ENCODE peak calls at places on chromosomes 12 and 14, in four cellular contexts. One of them, this sample, is unnamed.

GRCh38 chr14:77582511-77582910 is 33.9 kb downstream of the SPTLC2 start:
- DNase-seq in epithelial cell of esophagus: no peak
- DNase-seq in NCI-H2081: no peak
- DNase-seq in stimulated activated CD4-positive, alpha-beta T cell treated with anti-CD3 and anti-CD28 coated beads, Interleukin-12 subunit alpha, Interleukin-12 subunit beta, amount 100 ng/mL, for 4 hours: no peak
- DNase-seq in this sample: no peak

GRCh38 chr14:50932159-50932558 is 12.1 kb downstream of the PYGL start:
- DNase-seq in NCI-H2081: no peak
- DNase-seq in epithelial cell of esophagus: no peak
- DNase-seq in stimulated activated CD4-positive, alpha-beta T cell treated with anti-CD3 and anti-CD28 coated beads, Interleukin-12 subunit alpha, Interleukin-12 subunit beta, amount 100 ng/mL, for 4 hours: no peak
- DNase-seq in this sample: no peak

GRCh38 chr12:2589381-2589780 is 205.4 kb upstream of the FKBP4 start:
- DNase-seq in NCI-H2081: no peak
- DNase-seq in epithelial cell of esophagus: no peak
- DNase-seq in stimulated activated CD4-positive, alpha-beta T cell treated with anti-CD3 and anti-CD28 coated beads, Interleukin-12 subunit alpha, Interleukin-12 subunit beta, amount 100 ng/mL, for 4 hours: no peak
- DNase-seq in this sample: no peak

GRCh38 chr14:47541652-47542051 is 133.8 kb downstream of the MDGA2 start:
- DNase-seq in epithelial cell of esophagus: no peak
- DNase-seq in stimulated activated CD4-positive, alpha-beta T cell treated with anti-CD3 and anti-CD28 coated beads, Interleukin-12 subunit alpha, Interleukin-12 subunit beta, amount 100 ng/mL, for 4 hours: no peak
- DNase-seq in NCI-H2081: no peak
- DNase-seq in this sample: no peak

GRCh38 chr12:114018669-114019068 is 52.5 kb upstream of the RBM19 start:
- DNase-seq in epithelial cell of esophagus: peak
- DNase-seq in NCI-H2081: no peak
- DNase-seq in stimulated activated CD4-positive, alpha-beta T cell treated with anti-CD3 and anti-CD28 coated beads, Interleukin-12 subunit alpha, Interleukin-12 subunit beta, amount 100 ng/mL, for 4 hours: no peak
- DNase-seq in this sample: no peak

GRCh38 chr12:76274699-76275098 is 73.5 kb downstream of the BBS10 start:
- DNase-seq in NCI-H2081: no peak
- DNase-seq in stimulated activated CD4-positive, alpha-beta T cell treated with anti-CD3 and anti-CD28 coated beads, Interleukin-12 subunit alpha, Interleukin-12 subunit beta, amount 100 ng/mL, for 4 hours: no peak
- DNase-seq in epithelial cell of esophagus: peak
- DNase-seq in this sample: no peak

GRCh38 chr14:42222924-42223471 is 616.3 kb downstream of the LRFN5 start:
- DNase-seq in stimulated activated CD4-positive, alpha-beta T cell treated with anti-CD3 and anti-CD28 coated beads, Interleukin-12 subunit alpha, Interleukin-12 subunit beta, amount 100 ng/mL, for 4 hours: no peak
- DNase-seq in epithelial cell of esophagus: peak
- DNase-seq in NCI-H2081: peak
- DNase-seq in this sample: no peak

GRCh38 chr12:25352078-25352918 is 101.6 kb upstream of the KRAS start:
- DNase-seq in stimulated activated CD4-positive, alpha-beta T cell treated with anti-CD3 and anti-CD28 coated beads, Interleukin-12 subunit alpha, Interleukin-12 subunit beta, amount 100 ng/mL, for 4 hours: no peak
- DNase-seq in NCI-H2081: no peak
- DNase-seq in epithelial cell of esophagus: no peak
- DNase-seq in this sample: no peak

GRCh38 chr12:124679533-124680371 is 112.3 kb upstream of the NCOR2 start:
- DNase-seq in stimulated activated CD4-positive, alpha-beta T cell treated with anti-CD3 and anti-CD28 coated beads, Interleukin-12 subunit alpha, Interleukin-12 subunit beta, amount 100 ng/mL, for 4 hours: no peak
- DNase-seq in NCI-H2081: no peak
- DNase-seq in epithelial cell of esophagus: no peak
- DNase-seq in this sample: no peak

GRCh38 chr12:12992418-12993175 is 7.5 kb downstream of the HEBP1 start:
- DNase-seq in epithelial cell of esophagus: peak
- DNase-seq in NCI-H2081: no peak
- DNase-seq in stimulated activated CD4-positive, alpha-beta T cell treated with anti-CD3 and anti-CD28 coated beads, Interleukin-12 subunit alpha, Interleukin-12 subunit beta, amount 100 ng/mL, for 4 hours: no peak
- DNase-seq in this sample: no peak

GRCh38 chr14:68307769-68308168 is 485.1 kb downstream of the ZFP36L1 start:
- DNase-seq in stimulated activated CD4-positive, alpha-beta T cell treated with anti-CD3 and anti-CD28 coated beads, Interleukin-12 subunit alpha, Interleukin-12 subunit beta, amount 100 ng/mL, for 4 hours: no peak
- DNase-seq in NCI-H2081: no peak
- DNase-seq in epithelial cell of esophagus: no peak
- DNase-seq in this sample: no peak

GRCh38 chr12:49161092-49161795 is 27.6 kb downstream of the TUBA1A start:
- DNase-seq in stimulated activated CD4-positive, alpha-beta T cell treated with anti-CD3 and anti-CD28 coated beads, Interleukin-12 subunit alpha, Interleukin-12 subunit beta, amount 100 ng/mL, for 4 hours: no peak
- DNase-seq in NCI-H2081: no peak
- DNase-seq in epithelial cell of esophagus: no peak
- DNase-seq in this sample: no peak

GRCh38 chr12:122830517-122831214 is 4.6 kb upstream of the HIP1R start:
- DNase-seq in epithelial cell of esophagus: peak
- DNase-seq in NCI-H2081: no peak
- DNase-seq in stimulated activated CD4-positive, alpha-beta T cell treated with anti-CD3 and anti-CD28 coated beads, Interleukin-12 subunit alpha, Interleukin-12 subunit beta, amount 100 ng/mL, for 4 hours: no peak
- DNase-seq in this sample: peak

This sample was measured in 8988T.